ENCODE peak calls at places on chromosomes 4 and X, in five cellular contexts. P is left lung, X is GM23338, H is neural progenitor cell, R is tibial nerve. I is an unnamed sample. For H3K27me3, the result is how much of the 10 kb centered on the place peaks cover.

GRCh38 chrX:136646602-136647239 is 1.2 kb upstream of the CD40LG start:
- DNase-seq in P (no peak), X (no peak), H (no peak), R (no peak), I (no peak)

GRCh38 chr4:158051401-158052235 is 121.2 kb downstream of the GASK1B start:
- DNase-seq in P (no peak), X (no peak), H (no peak), R (peak), I (peak)

GRCh38 chr4:71430609-71431008 is 91.8 kb downstream of the SLC4A4 start:
- DNase-seq in P (no peak), X (no peak), H (no peak), R (no peak), I (no peak)

GRCh38 chr4:173494013-173494970 is 35.7 kb downstream of the HAND2 start:
- DNase-seq in P (peak), X (peak), H (peak), R (peak), I (no peak)

GRCh38 chrX:40245411-40246140 is 147.8 kb upstream of the BCOR start:
- DNase-seq in P (no peak), X (no peak), H (no peak), R (no peak), I (no peak)

GRCh38 chr4:187232201-187232600 is 508.5 kb upstream of the FAT1 start:
- DNase-seq in P (no peak), X (no peak), H (no peak), R (no peak), I (no peak)

GRCh38 chr4:69038582-69038981 is 57.7 kb upstream of the UGT2B7 start:
- DNase-seq in P (no peak), X (no peak), H (no peak), R (no peak), I (no peak)

GRCh38 chrX:29870608-29871007 is 344.8 kb upstream of the MAGEB2 start:
- DNase-seq in P (no peak), X (no peak), H (no peak), R (no peak), I (no peak)

GRCh38 chr4:29453421-29453820 is 1266.7 kb upstream of the PCDH7 start:
- DNase-seq in P (no peak), X (no peak), H (no peak), R (no peak), I (no peak)

GRCh38 chrX:55716937-55717336 is 612 bp upstream of the RRAGB start:
- DNase-seq in P (no peak), X (no peak), H (no peak), R (no peak), I (no peak)
- H3K4me3 ChIP-seq in P (peak), X (peak), H (peak), R (peak), I (no peak)

GRCh38 chrX:53294024-53294648 is 12.8 kb upstream of the IQSEC2 start:
- DNase-seq in P (no peak), X (no peak), H (no peak), R (no peak), I (no peak)
- TF ChIP-seq CTCF in P (no peak), X (peak), H (peak), R (no peak), I (no peak)

GRCh38 chrX:107360788-107361360 is 88.6 kb upstream of the FRMPD3 start:
- DNase-seq in P (no peak), X (no peak), H (no peak), R (no peak), I (no peak)

DNA sequence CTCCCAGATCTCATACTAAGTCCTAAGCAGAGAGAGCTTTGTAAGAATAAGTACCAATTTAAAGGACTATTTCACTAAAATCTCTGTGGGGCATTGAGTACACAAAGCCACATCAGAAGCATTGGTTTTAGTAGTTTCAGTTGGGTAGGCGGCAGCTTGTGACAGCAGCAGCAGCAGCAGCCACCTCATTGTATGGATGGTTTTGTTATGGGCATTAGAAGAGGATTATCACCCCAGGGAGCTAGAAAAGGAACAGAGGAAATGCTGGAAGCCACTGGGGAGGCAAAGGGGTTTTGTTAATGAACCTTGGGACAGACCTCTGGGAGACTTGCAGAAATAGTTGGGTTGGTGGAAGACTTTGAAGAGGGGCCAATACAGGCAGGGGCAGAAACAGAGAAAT is 93.9 kb upstream of the FRMPD3 start:
- DNase-seq in P (no peak), X (peak), H (peak), R (no peak), I (no peak)
- H3K27me3 ChIP-seq in P (under half), X (under half), H (half or more), R (under half), I (under half)

GRCh38 chr4:2417196-2417764 is 1.2 kb downstream of the ZFYVE28 start:
- DNase-seq in P (peak), X (peak), H (peak), R (no peak), I (no peak)
- H3K4me3 ChIP-seq in P (peak), X (peak), H (peak), R (peak), I (peak)

DNA sequence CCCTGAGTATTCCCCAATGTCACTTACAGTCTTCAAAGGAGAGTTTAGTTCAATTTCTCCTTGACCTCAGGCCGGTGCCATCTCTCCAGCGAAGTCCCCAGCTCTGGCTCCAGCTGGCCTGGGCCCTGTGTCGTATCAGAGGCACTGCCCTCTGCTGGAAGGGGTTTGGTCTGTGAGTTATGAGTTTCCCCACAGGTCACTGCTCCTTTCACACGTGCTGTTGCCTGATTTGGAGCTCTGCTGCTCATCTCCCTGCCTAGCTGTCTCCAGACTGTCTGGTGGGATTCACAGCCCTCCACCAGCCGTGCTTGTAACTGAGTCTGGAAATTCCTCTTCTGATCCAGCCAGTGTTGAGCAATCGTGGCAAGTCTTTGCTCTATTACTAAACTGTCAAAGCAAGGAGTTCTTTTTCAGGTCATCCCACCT is at the start of gene RAP2C:
- DNase-seq in P (peak), X (peak), H (peak), R (peak), I (no peak)
- TF ChIP-seq CTCF in P (peak), X (peak), H (peak), R (peak), I (peak)

DNA sequence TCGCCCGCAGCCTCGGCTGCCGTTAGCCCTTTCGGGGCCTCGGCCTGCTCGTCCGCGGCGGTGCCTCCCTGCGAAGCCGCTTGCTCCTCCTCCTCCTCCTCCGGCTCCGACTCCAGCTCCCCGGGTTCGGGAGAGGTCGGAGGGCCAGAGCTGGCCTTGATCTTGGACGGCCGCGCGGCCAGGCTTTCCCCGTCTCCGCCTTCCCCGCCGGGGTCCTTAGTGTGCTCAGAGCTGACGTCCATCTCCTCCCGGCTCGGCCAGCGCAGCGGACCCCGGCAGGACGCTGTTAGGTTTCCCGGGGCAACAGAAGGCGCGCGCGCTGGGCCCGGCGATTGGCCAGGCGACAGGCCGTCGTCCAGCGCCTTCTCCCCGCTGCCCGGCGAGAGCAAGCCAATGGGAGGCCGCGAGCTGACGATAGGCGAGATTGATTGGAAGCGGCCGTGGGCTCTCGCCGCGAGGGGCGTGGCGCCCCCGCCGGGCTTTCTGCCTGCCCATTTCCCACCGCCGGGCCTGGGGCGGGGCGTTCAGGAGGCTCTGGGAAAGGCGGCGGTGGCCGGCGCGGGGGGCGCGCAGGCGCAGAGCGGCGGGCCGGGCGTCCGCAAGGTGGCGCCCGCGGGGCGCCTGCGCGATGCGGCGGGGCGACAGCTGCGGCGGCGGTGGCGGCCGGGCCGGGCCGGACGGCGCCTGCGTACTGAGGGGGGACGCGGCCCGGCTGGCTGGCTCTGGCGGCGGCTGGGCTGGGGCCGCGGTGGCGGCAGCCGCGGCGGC is at the start of gene TADA2B:
- DNase-seq in P (peak), X (peak), H (peak), R (peak), I (peak)
- H3K27me3 ChIP-seq in P (under half), X (under half), H (under half), R (under half), I (under half)

GRCh38 chr4:552059-552458 is 24.0 kb downstream of the TMEM271 start:
- DNase-seq in P (no peak), X (no peak), H (no peak), R (no peak), I (no peak)
- H3K4me3 ChIP-seq in P (no peak), X (no peak), H (no peak), R (no peak), I (no peak)